ENCODE peak calls at places on chromosomes 16 and 17, in five cellular contexts. F is cardiac fibroblast, K is HFF-Myc, R is kidney epithelial cell, L is sciatic nerve. O is an unnamed sample.

GRCh38 chr17:17942846-17943245 is 29.4 kb downstream of the TOM1L2 start:
- DNase-seq in L (no peak), R (no peak), K (no peak), F (peak; percentile 54), O (peak; percentile 49)

GRCh38 chr17:70173646-70174045 is 4.3 kb downstream of the KCNJ2 start:
- DNase-seq in R (no peak), K (no peak), F (no peak), L (no peak), O (no peak)

GRCh38 chr17:52148969-52149351 is 9.6 kb downstream of the CA10 start:
- DNase-seq in F (no peak), L (no peak), K (no peak), R (no peak), O (no peak)

GRCh38 chr16:84278333-84278732 is 16.3 kb upstream of the WFDC1 start:
- DNase-seq in R (no peak), K (no peak), L (no peak), F (no peak), O (no peak)

GRCh38 chr17:78127888-78128615 is 503 bp downstream of the TMC6 start:
- DNase-seq in K (no peak), R (no peak), L (peak; percentile 74), F (no peak), O (no peak)

GRCh38 chr16:86344586-86344871 is 165.8 kb upstream of the FOXF1 start:
- DNase-seq in F (no peak), L (no peak), K (no peak), R (no peak), O (no peak)

GRCh38 chr16:47475786-47476185 is 14.7 kb downstream of the PHKB start:
- DNase-seq in R (no peak), L (no peak), K (no peak), F (peak; percentile 50), O (no peak)

GRCh38 chr16:16167927-16168326 is 55.4 kb downstream of the ABCC6 start:
- DNase-seq in L (no peak), F (no peak), R (no peak), K (no peak), O (no peak)

GRCh38 chr17:42414782-42415409 is 8.2 kb downstream of the CAVIN1 start:
- DNase-seq in R (no peak), F (no peak), L (no peak), K (no peak), O (no peak)

GRCh38 chr17:2017274-2017941 is 7.7 kb downstream of the RTN4RL1 start:
- DNase-seq in K (no peak), F (no peak), L (no peak), R (no peak), O (no peak)

GRCh38 chr17:72681844-72682243 is 410.6 kb downstream of the SLC39A11 start:
- DNase-seq in F (no peak), R (no peak), L (no peak), K (no peak), O (no peak)

GRCh38 chr16:89202422-89203215 is 2.3 kb upstream of the SLC22A31 start:
- DNase-seq in K (no peak), F (no peak), L (no peak), R (no peak), O (no peak)

GRCh38 chr16:62545039-62545438 is 508.8 kb upstream of the CDH8 start:
- DNase-seq in K (no peak), L (no peak), F (no peak), R (no peak), O (no peak)

GRCh38 chr16:66976746-66977145 is 11.6 kb upstream of the CES4A start:
- DNase-seq in K (no peak), R (no peak), L (no peak), F (no peak), O (no peak)

GRCh38 chr17:16989230-16989952 is 17.5 kb upstream of the TNFRSF13B start:
- DNase-seq in R (no peak), L (no peak), F (no peak), K (no peak), O (no peak)

GRCh38 chr17:2406903-2407790 is 6.3 kb upstream of the MNT start:
- DNase-seq in F (peak; percentile 97), R (peak; percentile 92), K (no peak), L (peak; percentile 76), O (peak; percentile 93)

GRCh38 chr16:72991211-72991610 is 56.7 kb downstream of the ZFHX3 start:
- DNase-seq in K (no peak), F (peak; percentile 39), L (no peak), R (no peak), O (no peak)

GRCh38 chr16:89473791-89474414 is 16.5 kb downstream of the ANKRD11 start:
- DNase-seq in R (no peak), L (no peak), K (no peak), F (peak; percentile 83), O (no peak)

GRCh38 chr16:88662222-88662842 is 559 bp downstream of the MVD start:
- DNase-seq in F (no peak), L (no peak), R (no peak), K (no peak), O (no peak)

GRCh38 chr16:87602821-87603683 is 744 bp downstream of the JPH3 start:
- DNase-seq in L (no peak), K (no peak), R (no peak), F (no peak), O (no peak)

GRCh38 chr17:30380106-30380420 is 1.3 kb downstream of the CPD start:
- DNase-seq in R (no peak), K (no peak), L (no peak), F (no peak), O (no peak)

GRCh38 chr17:40901981-40902862 is 17.2 kb upstream of the KRT20 start:
- DNase-seq in R (peak; percentile 61), K (no peak), F (no peak), L (no peak), O (peak; percentile 52)

GRCh38 chr17:60656499-60656898 is 21.2 kb upstream of the BCAS3 start:
- DNase-seq in F (no peak), K (no peak), L (no peak), R (no peak), O (no peak)

GRCh38 chr17:2042355-2042929 is 620 bp downstream of the OVCA2 start:
- DNase-seq in R (no peak), F (peak; percentile 44), K (no peak), L (no peak), O (peak; percentile 59)

O was measured in Daoy.